ENCODE peak calls at places on chromosomes 16 and 17, in ten cellular contexts. J is GM12865; K is CD4-positive, CD25-positive, alpha-beta regulatory T cell; D is NT2/D1; L is heart right ventricle; H is lower leg skin; R is GM23338; O is prostate gland; W is skeletal muscle cell; V is effector memory CD4-positive, alpha-beta T cell. P is an unnamed sample.

GRCh38 chr16:72072514-72073342 is 9.7 kb downstream of the HPR start:
- DNase-seq in O (no peak), J (no peak), W (no peak), D (no peak), K (no peak), H (no peak), R (peak; percentile 33), L (peak; percentile 38), V (no peak), P (no peak)

GRCh38 chr16:71671165-71671564 is 45.2 kb downstream of the MARVELD3 start:
- DNase-seq in L (no peak), K (no peak), H (no peak), W (no peak), R (no peak), V (no peak), O (no peak), J (no peak), D (no peak), P (no peak)

GRCh38 chr17:46851029-46851741 is at the start of gene WNT9B:
- DNase-seq in L (no peak), K (no peak), J (no peak), W (no peak), D (no peak), V (no peak), O (peak; percentile 30), H (no peak), R (peak; percentile 85), P (no peak)

GRCh38 chr17:17757391-17757791 is 76.1 kb downstream of the RAI1 start:
- DNase-seq in V (no peak), L (no peak), W (no peak), D (no peak), H (no peak), K (no peak), J (peak; percentile 44), R (no peak), O (no peak), P (no peak)

GRCh38 chr17:48236681-48237134 is 129.1 kb downstream of the SNX11 start:
- DNase-seq in H (no peak), V (no peak), W (no peak), O (no peak), J (peak; percentile 12), K (no peak), R (no peak), L (no peak), D (no peak), P (no peak)

GRCh38 chr16:72202014-72202413 is 30.1 kb upstream of the PMFBP1 start:
- DNase-seq in V (no peak), O (no peak), H (peak; percentile 29), W (no peak), J (no peak), D (no peak), R (no peak), K (no peak), L (no peak), P (no peak)

GRCh38 chr16:54444851-54445523 is 158.4 kb upstream of the IRX3 start:
- DNase-seq in H (no peak), R (no peak), K (no peak), W (no peak), D (no peak), O (no peak), V (no peak), L (no peak), J (no peak), P (no peak)

GRCh38 chr16:13312063-13312462 is 410.7 kb downstream of the SHISA9 start:
- DNase-seq in W (no peak), R (no peak), K (no peak), V (no peak), H (no peak), D (no peak), O (no peak), L (no peak), J (no peak), P (no peak)

GRCh38 chr16:87443964-87444363 is 48.9 kb downstream of the ZCCHC14 start:
- DNase-seq in D (no peak), J (no peak), H (no peak), R (no peak), L (no peak), V (no peak), K (no peak), W (no peak), O (no peak), P (no peak)

GRCh38 chr17:37527249-37527851 is 37.7 kb downstream of the DUSP14 start:
- DNase-seq in V (no peak), W (peak; percentile 17), R (peak; percentile 92), H (peak; percentile 18), L (no peak), J (peak; percentile 61), K (no peak), O (peak; percentile 37), D (peak; percentile 25), P (no peak)

GRCh38 chr17:79826210-79826680 is 13.0 kb downstream of the CBX4 start:
- DNase-seq in J (no peak), R (no peak), L (no peak), V (no peak), O (no peak), W (no peak), K (no peak), D (no peak), H (no peak), P (no peak)

GRCh38 chr17:69058165-69058564 is 2.6 kb downstream of the ABCA9 start:
- DNase-seq in L (no peak), O (no peak), R (peak; percentile 62), H (no peak), K (no peak), D (no peak), J (no peak), W (no peak), V (no peak), P (no peak)

GRCh38 chr17:28527859-28528258 is 21.7 kb downstream of the FOXN1 start:
- DNase-seq in K (no peak), V (no peak), L (no peak), W (no peak), R (no peak), H (no peak), J (no peak), D (no peak), O (peak; percentile 92), P (no peak)

DNA sequence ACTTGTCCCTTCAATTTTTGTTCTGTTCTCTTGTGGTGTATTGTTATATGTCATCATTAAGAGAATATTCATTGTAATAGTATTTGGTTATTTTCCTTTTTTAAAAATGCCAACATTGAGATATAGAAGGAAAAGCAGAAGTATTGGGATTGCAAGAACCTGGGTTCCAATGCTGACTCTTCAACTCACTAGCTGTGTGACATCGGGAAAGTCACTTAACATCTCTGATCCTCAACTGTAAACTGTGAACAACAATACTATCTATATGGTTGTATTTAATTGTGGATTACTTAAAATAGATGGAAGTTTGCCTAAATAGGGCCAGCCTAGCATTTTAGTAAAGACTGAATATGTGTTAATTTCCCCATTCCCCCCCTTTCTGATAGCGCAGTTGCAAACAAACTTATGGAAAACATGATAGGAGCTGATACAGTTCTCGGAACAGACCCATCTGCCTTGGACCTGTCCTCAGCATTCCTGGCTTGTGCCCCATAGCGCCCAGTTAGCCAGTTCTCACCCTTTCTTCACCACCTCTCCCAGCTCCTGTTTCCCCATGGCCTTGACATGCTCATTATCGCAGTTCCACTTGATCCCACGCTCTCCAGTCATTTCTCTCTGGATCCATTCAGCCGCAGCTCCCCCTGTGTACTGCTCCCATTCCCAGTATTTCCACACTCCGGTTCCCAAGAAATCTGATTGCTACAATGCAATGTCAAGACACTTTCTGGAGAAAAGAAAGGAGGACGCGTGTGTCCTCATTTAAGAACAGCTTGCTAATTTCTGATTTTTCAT is 55.6 kb downstream of the TMEM186 start:
- DNase-seq in R (no peak), V (no peak), K (no peak), O (no peak), L (no peak), H (no peak), J (no peak), D (no peak), W (no peak), P (no peak)
- H3K4me3 ChIP-seq in R (no peak overlapping the region), V (no peak overlapping the region), K (no peak overlapping the region), O (no peak overlapping the region), L (no peak overlapping the region), H (no peak overlapping the region), J (no peak overlapping the region), D (no peak overlapping the region), W (no peak overlapping the region), P (no peak overlapping the region)

DNA sequence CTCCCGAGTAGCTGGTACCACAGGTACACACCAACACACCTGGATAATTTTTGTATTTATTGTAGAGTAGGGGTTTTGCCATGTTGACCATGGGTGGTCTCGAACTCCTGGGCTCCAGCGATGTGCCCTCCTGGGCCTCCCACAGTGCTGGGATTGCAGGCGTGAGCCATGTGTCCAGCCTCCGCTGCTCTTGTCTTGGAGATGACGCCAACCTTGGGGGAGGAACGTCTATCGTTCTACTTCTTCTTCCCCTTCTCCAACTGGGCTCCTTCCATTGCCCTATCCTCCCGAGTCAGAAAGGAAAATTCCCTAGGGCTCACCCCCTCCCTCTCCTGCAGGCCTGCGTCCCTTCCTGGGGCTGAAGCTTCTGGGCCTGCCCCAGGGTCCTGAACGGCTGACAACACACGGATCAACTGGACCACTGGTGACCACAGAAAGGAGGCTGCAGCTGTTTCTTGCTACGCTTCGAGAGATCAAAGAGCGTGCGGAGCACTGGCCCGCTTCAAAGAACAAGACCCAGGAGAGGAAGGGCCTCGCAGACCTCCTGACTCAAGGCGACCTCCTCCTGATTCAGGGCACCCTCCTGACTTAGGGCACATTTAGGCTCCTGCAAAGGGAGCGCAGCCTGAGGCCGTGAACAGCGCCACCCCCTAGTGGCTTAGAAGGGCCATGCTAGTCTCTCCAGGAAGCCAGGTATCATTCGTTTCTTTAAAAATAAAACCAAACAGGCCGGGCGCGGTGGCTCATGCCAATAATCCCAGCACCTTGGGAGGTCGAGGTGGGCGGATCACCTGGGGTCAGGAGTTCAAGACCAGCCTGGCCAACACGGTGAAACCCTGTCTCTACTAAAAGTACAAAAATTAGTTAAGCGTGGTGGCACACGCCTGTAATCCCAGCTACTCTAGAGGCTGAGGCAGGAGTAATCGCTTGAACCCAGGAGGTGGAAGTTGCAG is 48.5 kb upstream of the HELZ start:
- DNase-seq in W (no peak), O (peak; percentile 43), J (peak; percentile 83), V (peak; percentile 58), L (peak; percentile 53), D (no peak), H (peak; percentile 89), R (peak; percentile 92), K (peak; percentile 25), P (peak; percentile 62)
- H3K4me3 ChIP-seq in W (no peak overlapping the region), O (no peak overlapping the region), J (no peak overlapping the region), V (no peak overlapping the region), L (peak overlapping the region; percentile 25), D (no peak overlapping the region), H (no peak overlapping the region), R (no peak overlapping the region), K (no peak overlapping the region), P (peak overlapping the region; percentile 6)

GRCh38 chr17:7313028-7313889 is 1.9 kb downstream of the GPS2 start:
- DNase-seq in O (no peak), D (no peak), R (peak; percentile 69), W (no peak), V (no peak), J (peak; percentile 57), L (no peak), K (no peak), H (no peak), P (no peak)
- H3K4me3 ChIP-seq in O (no peak overlapping the region), D (no peak overlapping the region), R (peak overlapping the region; percentile 94), W (no peak overlapping the region), V (no peak overlapping the region), J (no peak overlapping the region), L (no peak overlapping the region), K (peak overlapping the region; percentile 84), H (no peak overlapping the region), P (no peak overlapping the region)

GRCh38 chr17:49438885-49439284 is 24.2 kb upstream of the PHB1 start:
- DNase-seq in K (no peak), V (no peak), J (peak; percentile 51), L (no peak), R (peak; percentile 41), D (no peak), O (no peak), W (no peak), H (peak; percentile 77), P (no peak)
- H3K4me3 ChIP-seq in K (no peak overlapping the region), V (no peak overlapping the region), J (no peak overlapping the region), L (no peak overlapping the region), R (peak overlapping the region; percentile 76), D (peak overlapping the region; percentile 26), O (no peak overlapping the region), W (no peak overlapping the region), H (no peak overlapping the region), P (no peak overlapping the region)